ENCODE peak calls at places on chromosomes 16 and 17, in five cellular contexts. P is A549, O is neural progenitor cell, E is GM23338, R is HCT116. D is an unnamed sample.

GRCh38 chr17:82031885-82032627 is 578 bp downstream of the RAC3 start:
- DNase-seq in E (peak), R (no peak), O (peak), P (no peak), D (no peak)

GRCh38 chr16:31519746-31520145 is 8.0 kb upstream of the AHSP start:
- DNase-seq in E (no peak), R (no peak), O (peak), P (no peak), D (no peak)

GRCh38 chr17:51251010-51251409 is 8.8 kb downstream of the MBTD1 start:
- DNase-seq in O (no peak), E (no peak), P (no peak), R (no peak), D (no peak)

GRCh38 chr16:27945233-27945975 is 118.1 kb downstream of the GSG1L start:
- DNase-seq in O (peak), P (no peak), E (peak), R (no peak), D (no peak)

GRCh38 chr16:79542196-79542859 is 58.2 kb downstream of the MAF start:
- DNase-seq in E (no peak), R (no peak), P (no peak), O (no peak), D (no peak)

GRCh38 chr17:4771519-4772234 is at the start of gene TM4SF5:
- DNase-seq in O (no peak), P (peak), E (no peak), R (no peak), D (peak)

GRCh38 chr16:27446721-27447120 is 44.7 kb downstream of the IL21R start:
- DNase-seq in R (no peak), O (no peak), E (no peak), P (no peak), D (no peak)

GRCh38 chr16:4521971-4522623 is 16.5 kb downstream of the CDIP1 start:
- DNase-seq in O (peak), R (no peak), P (no peak), E (peak), D (no peak)

GRCh38 chr16:3188675-3188924 is 596 bp downstream of the OR1F1 start:
- DNase-seq in E (no peak), O (no peak), P (no peak), R (no peak), D (no peak)

GRCh38 chr17:21090889-21091618 is 35.7 kb upstream of the DHRS7B start:
- DNase-seq in O (no peak), R (no peak), E (no peak), P (no peak), D (no peak)

GRCh38 chr17:76296186-76296585 is 11.9 kb downstream of the QRICH2 start:
- DNase-seq in P (no peak), R (no peak), O (no peak), E (no peak), D (no peak)

GRCh38 chr17:48930435-48930873 is 14.2 kb downstream of the SNF8 start:
- DNase-seq in E (no peak), P (no peak), R (no peak), O (no peak), D (no peak)

GRCh38 chr16:85149776-85150175 is 37.5 kb upstream of the CIBAR2 start:
- DNase-seq in R (no peak), O (no peak), E (no peak), P (no peak), D (no peak)

GRCh38 chr17:74214642-74215331 is 1.4 kb downstream of the TTYH2 start:
- DNase-seq in R (no peak), P (no peak), E (no peak), O (no peak), D (no peak)

GRCh38 chr16:29825145-29826044 is 5.1 kb downstream of the MVP start:
- DNase-seq in P (peak), E (no peak), R (no peak), O (peak), D (peak)

GRCh38 chr17:59466943-59467801 is 98.2 kb upstream of the DHX40 start:
- DNase-seq in O (peak), R (no peak), E (no peak), P (no peak), D (no peak)

GRCh38 chr16:47787695-47788094 is 326.6 kb downstream of the PHKB start:
- DNase-seq in O (peak), R (no peak), E (peak), P (no peak), D (no peak)

GRCh38 chr16:17258077-17258599 is 212.6 kb downstream of the XYLT1 start:
- DNase-seq in E (no peak), R (no peak), P (no peak), O (no peak), D (no peak)

GRCh38 chr16:74455619-74456289 is 34.5 kb upstream of the CLEC18B start:
- DNase-seq in O (no peak), R (no peak), E (no peak), P (no peak), D (no peak)

GRCh38 chr16:14324581-14324980 is 253.5 kb downstream of the MRTFB start:
- DNase-seq in R (no peak), O (no peak), P (no peak), E (no peak), D (no peak)

GRCh38 chr16:13038591-13038990 is 137.2 kb downstream of the SHISA9 start:
- DNase-seq in P (no peak), E (no peak), O (no peak), R (no peak), D (no peak)

GRCh38 chr16:50311891-50312501 is 45.6 kb downstream of the ADCY7 start:
- DNase-seq in R (no peak), E (no peak), P (no peak), O (no peak), D (no peak)

GRCh38 chr16:83843657-83844056 is 35.9 kb downstream of the HSBP1 start:
- DNase-seq in O (peak), E (peak), R (no peak), P (no peak), D (no peak)
- H3K4me3 ChIP-seq in O (no peak), E (no peak), R (no peak), P (no peak), D (no peak)

GRCh38 chr16:66960270-66960669 is 796 bp upstream of the CES3 start:
- DNase-seq in R (no peak), O (no peak), P (no peak), E (no peak), D (no peak)
- H3K4me2 ChIP-seq in R (no peak), O (no peak), P (no peak), E (no peak), D (no peak)

GRCh38 chr16:69779724-69780123 is 17.6 kb downstream of the WWP2 start:
- DNase-seq in P (no peak), O (no peak), E (no peak), R (no peak), D (no peak)

GRCh38 chr16:69775535-69775934 is 13.4 kb downstream of the WWP2 start:
- DNase-seq in O (no peak), R (no peak), P (no peak), E (no peak), D (no peak)

DNA sequence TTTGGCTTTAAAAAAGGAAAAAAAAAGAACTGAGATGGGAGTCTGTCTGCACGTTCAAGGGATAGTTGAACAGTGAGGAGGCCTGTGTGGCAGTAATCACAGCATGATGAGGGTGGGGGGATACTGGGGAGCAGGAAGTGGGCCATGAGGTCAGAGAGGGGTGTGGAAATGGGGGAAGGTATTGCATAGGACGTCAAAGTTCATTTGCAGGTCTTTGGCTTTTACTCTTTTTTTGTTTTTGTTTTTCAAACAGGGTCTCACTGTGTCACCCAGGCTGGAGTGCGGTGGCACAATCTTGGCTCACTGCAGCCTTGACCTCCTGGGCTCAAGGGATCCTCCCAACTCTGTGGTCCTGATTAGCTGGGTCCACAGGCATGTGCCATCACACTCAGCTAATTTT is 19.0 kb downstream of the WWP2 start:
- DNase-seq in O (no peak), E (no peak), R (no peak), P (no peak), D (no peak)
- H3K4me3 ChIP-seq in O (no peak), E (no peak), R (no peak), P (no peak), D (no peak)

DNA sequence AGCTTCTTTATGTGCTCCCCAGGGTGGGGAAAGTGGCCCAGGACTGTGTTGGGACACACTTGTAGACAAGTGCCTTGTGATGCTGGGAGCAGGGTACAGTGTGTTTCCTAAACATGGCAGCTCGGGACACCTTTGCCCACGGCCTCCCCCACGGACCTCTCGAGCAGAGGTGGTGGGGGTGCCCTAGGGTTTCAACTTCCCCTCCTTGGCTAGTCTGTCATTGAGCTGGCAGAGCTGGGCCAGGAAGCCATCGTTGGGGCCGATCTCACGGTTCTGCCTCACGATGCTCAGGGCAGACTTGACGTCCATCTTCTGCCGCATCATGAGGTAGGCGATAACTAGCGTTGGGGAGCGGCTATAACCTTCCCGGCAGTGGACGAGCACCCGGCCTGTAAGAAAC is 9.4 kb downstream of the DUSP3 start:
- DNase-seq in P (no peak), E (no peak), R (no peak), O (no peak), D (no peak)
- H3K4me2 ChIP-seq in P (no peak), E (no peak), R (no peak), O (no peak), D (no peak)

GRCh38 chr16:67719048-67719777 is at the start of gene GFOD2:
- DNase-seq in R (peak), O (peak), P (peak), E (peak), D (peak)

GRCh38 chr16:67718668-67719047 is 458 bp downstream of the GFOD2 start:
- DNase-seq in R (no peak), P (no peak), O (no peak), E (peak), D (no peak)

GRCh38 chr16:67723151-67723915 is 4.2 kb upstream of the GFOD2 start:
- DNase-seq in E (no peak), O (no peak), P (no peak), R (no peak), D (peak)

GRCh38 chr16:67719778-67720144 is 645 bp upstream of the GFOD2 start:
- DNase-seq in O (peak), E (peak), R (no peak), P (peak), D (no peak)

DNA sequence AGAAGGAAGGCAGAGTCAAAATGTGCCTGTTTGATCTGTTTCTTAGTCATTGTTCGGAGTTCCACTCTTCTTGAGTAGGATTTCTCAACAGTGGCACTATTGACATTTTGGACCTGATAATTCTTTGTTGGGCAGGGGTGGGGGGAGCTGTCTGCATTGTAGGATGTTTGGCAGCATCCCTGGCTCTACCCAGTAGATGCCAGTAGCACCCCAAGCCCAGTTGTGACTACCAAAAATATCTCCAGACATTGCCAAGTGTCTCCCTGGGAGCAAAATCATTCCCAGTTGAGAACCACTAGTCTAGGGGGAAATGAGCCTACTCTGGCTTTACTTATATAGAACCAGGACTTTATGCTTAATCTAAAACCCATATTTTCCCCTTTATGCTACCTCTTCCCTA is 1.1 kb upstream of the GFOD2 start:
- DNase-seq in P (no peak), R (no peak), O (peak), E (no peak), D (no peak)
- H3K4me3 ChIP-seq in P (peak), R (peak), O (peak), E (peak), D (peak)

D was measured in PC-9.